ENCODE peak calls at places on chromosomes 16 and 17, in four cellular contexts. G is kidney epithelial cell; T is NCI-H1105; Q is activated T-cell treated with anti-CD3 and anti-CD28 coated beads, Interleukin-2, amount 50 U/mL, for 72 hours. H is an unnamed sample.

GRCh38 chr16:80751167-80751566 is 53.2 kb downstream of the CDYL2 start:
- DNase-seq in G (no peak), Q (no peak), T (no peak), H (no peak)

GRCh38 chr16:83682126-83682857 is 125.5 kb upstream of the HSBP1 start:
- DNase-seq in G (no peak), T (no peak), Q (no peak), H (no peak)

GRCh38 chr16:75491876-75492275 is 3.4 kb downstream of the CHST6 start:
- DNase-seq in T (peak), Q (no peak), G (no peak), H (no peak)

GRCh38 chr17:75459590-75460267 is 3.3 kb downstream of the TMEM94 start:
- DNase-seq in Q (no peak), G (no peak), T (no peak), H (no peak)

GRCh38 chr17:77923776-77924513 is 34.6 kb upstream of the TNRC6C start:
- DNase-seq in T (no peak), G (no peak), Q (no peak), H (no peak)

GRCh38 chr17:13792314-13792713 is 190.6 kb upstream of the HS3ST3A1 start:
- DNase-seq in Q (no peak), G (no peak), T (no peak), H (no peak)

GRCh38 chr17:53032861-53033271 is 789.9 kb upstream of the KIF2B start:
- DNase-seq in Q (no peak), G (peak), T (peak), H (peak)

GRCh38 chr17:82221341-82221902 is 7.4 kb upstream of the SLC16A3 start:
- DNase-seq in Q (no peak), G (no peak), T (no peak), H (no peak)

GRCh38 chr17:36085710-36086268 is 4.2 kb downstream of the CCL3 start:
- DNase-seq in Q (no peak), G (no peak), T (no peak), H (no peak)

GRCh38 chr16:88317619-88317977 is 65.2 kb upstream of the ZNF469 start:
- DNase-seq in G (no peak), Q (no peak), T (no peak), H (no peak)

H was measured in keratinocyte.